ENCODE peak calls at places on chromosomes 4 and X, in five cellular contexts. T is coronary artery, L is GM12878, A is natural killer cell, X is dorsolateral prefrontal cortex. F is an unnamed sample.

GRCh38 chrX:72142094-72142843 is 10.6 kb upstream of the RTL5 start:
- DNase-seq in T (no peak), L (no peak), A (no peak), X (no peak), F (no peak)

GRCh38 chr4:38723726-38724506 is 58.9 kb downstream of the TLR10 start:
- DNase-seq in T (no peak), L (no peak), A (no peak), X (no peak), F (no peak)

GRCh38 chr4:139556071-139556734 is at the start of gene SETD7:
- DNase-seq in T (peak; percentile 86), L (no peak), A (peak; percentile 27), X (peak; percentile 84), F (peak; percentile 84)

GRCh38 chr4:25795566-25796454 is 67.0 kb downstream of the SEL1L3 start:
- DNase-seq in T (no peak), L (no peak), A (no peak), X (no peak), F (peak; percentile 28)

GRCh38 chrX:119762718-119763117 is 4.3 kb downstream of the SOWAHD start:
- DNase-seq in T (no peak), L (no peak), A (no peak), X (no peak), F (peak; percentile 28)

GRCh38 chr4:7417639-7418038 is 17.1 kb downstream of the PSAPL1 start:
- DNase-seq in T (peak; percentile 59), L (no peak), A (no peak), X (peak; percentile 4), F (no peak)

GRCh38 chr4:41145571-41146078 is 68.7 kb downstream of the APBB2 start:
- DNase-seq in T (no peak), L (peak; percentile 31), A (no peak), X (peak; percentile 69), F (no peak)

GRCh38 chr4:143380651-143381050 is 44.0 kb downstream of the GAB1 start:
- DNase-seq in T (no peak), L (no peak), A (no peak), X (no peak), F (no peak)

GRCh38 chrX:40805404-40805803 is 70.1 kb upstream of the MED14 start:
- DNase-seq in T (no peak), L (no peak), A (no peak), X (no peak), F (no peak)

GRCh38 chrX:132750312-132751042 is 208.0 kb downstream of the HS6ST2 start:
- DNase-seq in T (no peak), L (no peak), A (no peak), X (no peak), F (no peak)

GRCh38 chrX:17617794-17618193 is 119.5 kb upstream of the SCML1 start:
- DNase-seq in T (no peak), L (no peak), A (no peak), X (no peak), F (no peak)

GRCh38 chr4:89438102-89438831 is 130.7 kb upstream of the GPRIN3 start:
- DNase-seq in T (no peak), L (peak; percentile 9), A (no peak), X (peak; percentile 9), F (peak; percentile 77)

GRCh38 chr4:76641351-76641750 is 206.3 kb downstream of the SHROOM3 start:
- DNase-seq in T (no peak), L (no peak), A (no peak), X (no peak), F (no peak)

GRCh38 chrX:152907084-152907651 is 9.3 kb downstream of the ZNF185 start:
- DNase-seq in T (no peak), L (no peak), A (no peak), X (peak; percentile 57), F (no peak)

GRCh38 chr4:149166365-149166764 is 649.3 kb downstream of the IQCM start:
- DNase-seq in T (no peak), L (no peak), A (no peak), X (no peak), F (no peak)

GRCh38 chrX:15469613-15470012 is 23.5 kb downstream of the PIR start:
- DNase-seq in T (no peak), L (no peak), A (no peak), X (no peak), F (no peak)

GRCh38 chr4:73231518-73232487 is 26.8 kb downstream of the ANKRD17 start:
- DNase-seq in T (no peak), L (no peak), A (no peak), X (no peak), F (no peak)

GRCh38 chr4:139814285-139815015 is 148.8 kb downstream of the MGST2 start:
- DNase-seq in T (no peak), L (no peak), A (no peak), X (no peak), F (peak; percentile 81)

GRCh38 chr4:15898902-15899301 is 39.6 kb downstream of the FGFBP1 start:
- DNase-seq in T (no peak), L (no peak), A (no peak), X (no peak), F (no peak)

GRCh38 chr4:136754810-136755530 is 777.3 kb downstream of the PCDH18 start:
- DNase-seq in T (no peak), L (no peak), A (no peak), X (no peak), F (no peak)

GRCh38 chrX:74500555-74500954 is 79.3 kb downstream of the SLC16A2 start:
- DNase-seq in T (no peak), L (no peak), A (no peak), X (no peak), F (no peak)

GRCh38 chrX:15751160-15751819 is 13.2 kb downstream of the CA5B start:
- DNase-seq in T (no peak), L (no peak), A (no peak), X (no peak), F (no peak)

GRCh38 chr4:18568600-18568999 is 547.0 kb upstream of the LCORL start:
- DNase-seq in T (no peak), L (no peak), A (no peak), X (no peak), F (no peak)

GRCh38 chr4:132506568-132506967 is 642.5 kb upstream of the PCDH10 start:
- DNase-seq in T (no peak), L (no peak), A (no peak), X (no peak), F (no peak)

GRCh38 chrX:45788941-45789348 is 588.3 kb upstream of the DIPK2B start:
- DNase-seq in T (no peak), L (no peak), A (no peak), X (peak; percentile 23), F (no peak)

GRCh38 chr4:95531141-95531540 is 17.6 kb downstream of the UNC5C start:
- DNase-seq in T (no peak), L (no peak), A (no peak), X (no peak), F (no peak)

GRCh38 chr4:40976343-40976742 is 226.6 kb downstream of the NSUN7 start:
- DNase-seq in T (no peak), L (no peak), A (no peak), X (peak; percentile 28), F (peak; percentile 77)

GRCh38 chr4:36207808-36208207 is 36.5 kb downstream of the ARAP2 start:
- DNase-seq in T (no peak), L (no peak), A (no peak), X (no peak), F (no peak)

GRCh38 chr4:36208884-36209473 is 35.3 kb downstream of the ARAP2 start:
- DNase-seq in T (no peak), L (no peak), A (no peak), X (no peak), F (no peak)

GRCh38 chr4:36206586-36206985 is 37.7 kb downstream of the ARAP2 start:
- DNase-seq in T (no peak), L (no peak), A (no peak), X (no peak), F (no peak)

GRCh38 chr4:36207367-36207766 is 36.9 kb downstream of the ARAP2 start:
- DNase-seq in T (no peak), L (no peak), A (no peak), X (no peak), F (no peak)

GRCh38 chr4:36209941-36210663 is 34.2 kb downstream of the ARAP2 start:
- DNase-seq in T (no peak), L (no peak), A (no peak), X (no peak), F (no peak)
- TF ChIP-seq CTCF in T (no peak), L (no peak), A (no peak), X (no peak), F (no peak)

DNA sequence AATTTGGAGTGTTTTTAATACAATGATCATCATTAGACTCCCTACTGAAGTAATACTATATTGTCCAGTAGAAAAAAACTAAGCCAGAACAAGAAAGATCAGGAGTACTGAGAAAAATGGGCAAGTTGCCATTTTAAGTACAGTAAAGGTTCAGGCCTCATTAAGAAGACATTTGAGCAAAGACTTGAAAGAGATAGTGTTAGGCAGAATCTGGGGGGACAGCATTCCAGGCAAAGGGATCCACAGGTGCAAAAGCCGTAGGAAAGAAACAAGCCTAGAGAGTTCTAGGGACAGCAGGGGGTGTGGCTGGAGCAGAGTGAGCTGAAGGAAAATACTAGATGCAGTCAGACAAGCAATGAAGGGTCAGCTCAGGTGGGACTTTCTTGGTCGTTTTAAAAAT is 58.1 kb upstream of the INTU start:
- DNase-seq in T (no peak), L (no peak), A (no peak), X (no peak), F (no peak)
- TF ChIP-seq CTCF in T (no peak), L (no peak), A (no peak), X (no peak), F (no peak)

GRCh38 chrX:23907496-23908218 is at the start of the genes APOO and CXorf58:
- DNase-seq in T (peak; percentile 91), L (peak; percentile 54), A (peak; percentile 85), X (peak; percentile 85), F (peak; percentile 86)

GRCh38 chrX:23904096-23904495 is 3.6 kb downstream of the APOO start:
- DNase-seq in T (no peak), L (no peak), A (no peak), X (no peak), F (no peak)

GRCh38 chrX:23911436-23911835 is 3.6 kb downstream of the CXorf58 start:
- DNase-seq in T (no peak), L (no peak), A (no peak), X (no peak), F (no peak)

GRCh38 chrX:23907106-23907495 is 637 bp downstream of the APOO start:
- DNase-seq in T (no peak), L (no peak), A (no peak), X (no peak), F (no peak)

GRCh38 chrX:23908219-23909003 is 605 bp downstream of the CXorf58 start:
- DNase-seq in T (no peak), L (no peak), A (no peak), X (no peak), F (no peak)
- TF ChIP-seq CTCF in T (no peak), L (peak; percentile 47), A (no peak), X (no peak), F (no peak)

GRCh38 chr4:1746919-1747602 is 25.7 kb downstream of the TACC3 start:
- DNase-seq in T (no peak), L (no peak), A (no peak), X (peak; percentile 32), F (no peak)

GRCh38 chr4:1746265-1746691 is 25.0 kb downstream of the TACC3 start:
- DNase-seq in T (no peak), L (no peak), A (peak; percentile 66), X (peak; percentile 72), F (peak; percentile 64)

GRCh38 chr4:1744552-1744951 is 23.2 kb downstream of the TACC3 start:
- DNase-seq in T (no peak), L (no peak), A (no peak), X (no peak), F (no peak)

GRCh38 chr4:1745165-1745564 is 23.8 kb downstream of the TACC3 start:
- DNase-seq in T (no peak), L (no peak), A (no peak), X (no peak), F (no peak)

GRCh38 chr4:1745697-1746096 is 24.4 kb downstream of the TACC3 start:
- DNase-seq in T (no peak), L (no peak), A (no peak), X (no peak), F (no peak)
- TF ChIP-seq CTCF in T (no peak), L (no peak), A (no peak), X (no peak), F (no peak)

F was measured in MCF 10A.